ENCODE peak calls at places on chromosomes 12 and 14, in nine cellular contexts. Q, M, B, N, P, R, S, D and I are unnamed samples.

GRCh38 chr12:121279507-121279915 is 17.0 kb downstream of the CAMKK2 start:
- DNase-seq in R (no peak), N (no peak), Q (peak; percentile 69), M (no peak), D (peak; percentile 68), B (peak; percentile 59), P (no peak), S (peak; percentile 52), I (peak; percentile 53)

GRCh38 chr14:92603309-92604257 is 90.0 kb downstream of the RIN3 start:
- DNase-seq in S (no peak), P (peak; percentile 46), M (no peak), B (peak; percentile 78), Q (no peak), D (peak; percentile 25), N (no peak), R (peak; percentile 46), I (peak; percentile 37)

GRCh38 chr14:38199076-38199475 is 8.6 kb upstream of the SSTR1 start:
- DNase-seq in R (no peak), P (no peak), N (peak; percentile 59), B (no peak), Q (no peak), D (no peak), S (no peak), M (no peak), I (no peak)

GRCh38 chr14:70189678-70190077 is 927 bp upstream of the SLC8A3 start:
- DNase-seq in N (peak; percentile 28), S (no peak), M (no peak), B (no peak), D (no peak), Q (no peak), P (no peak), R (no peak), I (no peak)

GRCh38 chr12:105852496-105852895 is 286.3 kb downstream of the NUAK1 start:
- DNase-seq in M (no peak), N (no peak), B (no peak), P (no peak), D (no peak), R (no peak), S (no peak), Q (no peak), I (no peak)

GRCh38 chr12:5083955-5084849 is 40.5 kb downstream of the KCNA5 start:
- DNase-seq in M (peak; percentile 13), Q (no peak), P (peak; percentile 53), D (no peak), R (peak; percentile 62), N (no peak), S (peak; percentile 38), B (peak; percentile 75), I (peak; percentile 50)

GRCh38 chr14:31990959-31991541 is 86.1 kb upstream of the ARHGAP5 start:
- DNase-seq in D (no peak), R (no peak), B (peak; percentile 18), P (no peak), Q (no peak), N (no peak), M (no peak), S (no peak), I (no peak)

GRCh38 chr12:73361867-73362230 is 1089.7 kb downstream of the TRHDE start:
- DNase-seq in D (no peak), Q (no peak), R (no peak), M (no peak), S (no peak), P (no peak), B (no peak), N (no peak), I (no peak)

GRCh38 chr12:4899361-4899760 is 10.3 kb upstream of the KCNA1 start:
- DNase-seq in M (no peak), N (no peak), R (no peak), B (no peak), P (no peak), S (no peak), Q (no peak), D (no peak), I (no peak)

GRCh38 chr12:47753021-47754001 is 5.4 kb downstream of the RAPGEF3 start:
- DNase-seq in R (no peak), P (no peak), Q (peak; percentile 96), B (no peak), N (peak; percentile 94), M (no peak), S (no peak), D (no peak), I (peak; percentile 87)

GRCh38 chr12:30847259-30847658 is 79.3 kb upstream of the TSPAN11 start:
- DNase-seq in Q (no peak), M (peak; percentile 38), N (peak; percentile 29), R (peak; percentile 58), B (peak; percentile 81), P (peak; percentile 81), S (no peak), D (no peak), I (no peak)

GRCh38 chr14:21536395-21537087 is 10.4 kb upstream of the SALL2 start:
- DNase-seq in Q (no peak), P (no peak), N (peak; percentile 56), R (peak; percentile 36), B (no peak), M (no peak), S (no peak), D (no peak), I (no peak)

GRCh38 chr12:106145539-106146447 is 7.0 kb upstream of the NUAK1 start:
- DNase-seq in B (no peak), P (no peak), N (peak; percentile 27), M (no peak), S (peak; percentile 57), R (peak; percentile 58), Q (no peak), D (peak; percentile 43), I (peak; percentile 18)

DNA sequence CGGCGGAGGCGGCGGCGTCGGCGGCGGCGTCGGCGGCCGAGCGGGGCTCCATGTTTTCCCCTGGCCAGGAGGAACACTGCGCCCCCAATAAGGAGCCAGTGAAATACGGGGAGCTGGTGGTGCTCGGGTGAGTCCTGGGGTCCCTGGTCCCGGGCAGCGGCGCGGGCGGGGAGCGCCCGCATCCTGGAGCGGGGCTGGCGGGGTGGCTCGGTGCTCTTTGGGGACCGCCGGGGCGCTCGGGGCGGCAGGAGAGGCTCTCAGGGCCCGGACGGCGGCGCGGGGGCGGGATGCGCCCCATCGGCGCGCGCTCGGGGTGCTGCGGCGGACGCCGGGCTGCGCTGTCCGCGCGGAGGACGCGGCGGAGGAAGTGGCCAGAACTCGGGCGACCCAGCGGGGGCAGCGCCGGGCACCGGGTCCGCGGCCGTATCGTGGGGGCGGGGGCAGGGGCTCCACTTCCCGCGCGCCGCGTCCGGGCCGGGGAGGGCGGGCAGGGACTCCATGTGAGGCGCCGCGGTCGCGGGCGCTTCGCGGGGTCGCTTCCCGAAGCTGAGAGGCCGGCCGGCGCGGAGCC is 485 bp downstream of the PELI2 start:
- DNase-seq in P (no peak), B (no peak), M (no peak), R (no peak), S (no peak), N (no peak), D (peak; percentile 49), Q (peak; percentile 67), I (peak; percentile 21)
- H3K27ac ChIP-seq in P (peak overlapping the region; percentile 83), B (peak overlapping the region; percentile 78), M (peak overlapping the region; percentile 72), R (no peak overlapping the region), S (peak overlapping the region; percentile 88), N (no peak overlapping the region), D (peak overlapping the region; percentile 82), Q (peak overlapping the region; percentile 80), I (peak overlapping the region; percentile 94)

GRCh38 chr14:36522347-36522971 is 2.4 kb upstream of the NKX2-1 start:
- DNase-seq in B (no peak), M (no peak), R (no peak), P (no peak), S (no peak), Q (no peak), N (peak; percentile 67), D (no peak), I (no peak)
- TF ChIP-seq CTCF in B (no peak), M (no peak), R (no peak), P (no peak), S (no peak), Q (no peak), N (no peak), D (no peak), I (no peak)

GRCh38 chr12:118033902-118034301 is 17.4 kb downstream of the RFC5 start:
- DNase-seq in B (peak; percentile 49), M (no peak), Q (no peak), S (no peak), P (no peak), D (no peak), R (no peak), N (no peak), I (no peak)

GRCh38 chr12:118033331-118033730 is 16.8 kb downstream of the RFC5 start:
- DNase-seq in N (no peak), D (no peak), M (no peak), S (no peak), Q (no peak), P (no peak), R (no peak), B (no peak), I (no peak)

GRCh38 chr12:118036672-118037411 is 20.3 kb downstream of the RFC5 start:
- DNase-seq in N (no peak), R (no peak), Q (no peak), P (no peak), B (no peak), D (no peak), M (no peak), S (no peak), I (no peak)

GRCh38 chr12:118034429-118035193 is 18.1 kb downstream of the RFC5 start:
- DNase-seq in M (no peak), Q (no peak), R (peak; percentile 44), P (peak; percentile 73), D (no peak), N (peak; percentile 55), B (peak; percentile 76), S (no peak), I (no peak)

GRCh38 chr12:118035194-118036041 is 18.9 kb downstream of the RFC5 start:
- DNase-seq in Q (no peak), P (peak; percentile 62), N (peak; percentile 39), M (no peak), S (no peak), D (no peak), B (peak; percentile 47), R (no peak), I (no peak)
- H3K27ac ChIP-seq in Q (no peak overlapping the region), P (peak overlapping the region; percentile 23), N (no peak overlapping the region), M (no peak overlapping the region), S (peak overlapping the region; percentile 78), D (no peak overlapping the region), B (peak overlapping the region; percentile 53), R (no peak overlapping the region), I (no peak overlapping the region)

GRCh38 chr12:107446476-107446875 is 239.1 kb upstream of the PWP1 start:
- DNase-seq in D (no peak), S (no peak), P (no peak), Q (no peak), M (no peak), N (no peak), B (no peak), R (no peak), I (no peak)

GRCh38 chr12:107444771-107445170 is 240.8 kb upstream of the PWP1 start:
- DNase-seq in S (no peak), B (no peak), D (no peak), R (peak; percentile 54), N (no peak), P (no peak), Q (no peak), M (no peak), I (no peak)

GRCh38 chr12:107449891-107450290 is 235.7 kb upstream of the PWP1 start:
- DNase-seq in B (no peak), D (no peak), M (no peak), R (no peak), S (no peak), P (no peak), N (no peak), Q (no peak), I (no peak)

GRCh38 chr12:107448198-107448597 is 237.4 kb upstream of the PWP1 start:
- DNase-seq in D (no peak), B (no peak), R (no peak), S (no peak), N (peak; percentile 74), M (no peak), P (peak; percentile 37), Q (no peak), I (no peak)

GRCh38 chr12:107447336-107447735 is 238.3 kb upstream of the PWP1 start:
- DNase-seq in M (no peak), N (no peak), B (no peak), P (no peak), R (no peak), S (no peak), D (no peak), Q (no peak), I (no peak)
- TF ChIP-seq CTCF in M (no peak), N (no peak), B (no peak), P (no peak), R (no peak), S (no peak), D (no peak), Q (no peak), I (no peak)